ENCODE peak calls at places on chromosomes 16 and 17, in four cellular contexts. N, O, A and S are unnamed samples.

GRCh38 chr16:64893386-64893785 is 228.5 kb downstream of the CDH11 start:
- DNase-seq in N (peak; percentile 16), O (no peak), A (no peak), S (no peak)

GRCh38 chr16:51133130-51133529 is 17.9 kb downstream of the SALL1 start:
- DNase-seq in N (no peak), O (peak; percentile 56), A (no peak), S (no peak)

GRCh38 chr16:57071840-57072541 is 20.4 kb upstream of the CPNE2 start:
- DNase-seq in N (peak; percentile 53), O (no peak), A (no peak), S (no peak)

GRCh38 chr17:31497994-31498826 is 106.7 kb downstream of the RAB11FIP4 start:
- DNase-seq in N (no peak), O (no peak), A (no peak), S (no peak)

GRCh38 chr16:50651835-50652438 is 29.2 kb downstream of the SNX20 start:
- DNase-seq in N (no peak), O (no peak), A (no peak), S (no peak)

GRCh38 chr17:6186998-6187397 is 116.8 kb downstream of the WSCD1 start:
- DNase-seq in N (no peak), O (no peak), A (no peak), S (no peak)

GRCh38 chr17:42163113-42163512 is 8.3 kb upstream of the RAB5C start:
- DNase-seq in N (no peak), O (no peak), A (no peak), S (no peak)

GRCh38 chr17:73872816-73873215 is 228.6 kb upstream of the SDK2 start:
- DNase-seq in N (no peak), O (no peak), A (no peak), S (no peak)

GRCh38 chr17:4365628-4366311 is 705 bp downstream of the UBE2G1 start:
- DNase-seq in N (no peak), O (peak; percentile 51), A (peak; percentile 47), S (no peak)

GRCh38 chr16:57786632-57787518 is 15.4 kb downstream of the KIFC3 start:
- DNase-seq in N (no peak), O (peak; percentile 79), A (peak; percentile 71), S (no peak)

GRCh38 chr17:69466905-69467630 is 52.6 kb downstream of the MAP2K6 start:
- DNase-seq in N (peak; percentile 31), O (no peak), A (no peak), S (peak; percentile 29)

GRCh38 chr16:84065536-84066132 is 23.0 kb upstream of the SLC38A8 start:
- DNase-seq in N (peak; percentile 67), O (no peak), A (no peak), S (no peak)

GRCh38 chr16:56038564-56039098 is 152.7 kb upstream of the GNAO1 start:
- DNase-seq in N (no peak), O (no peak), A (no peak), S (no peak)

GRCh38 chr16:84246679-84247077 is 6.9 kb upstream of the KCNG4 start:
- DNase-seq in N (no peak), O (no peak), A (no peak), S (no peak)

GRCh38 chr17:76254275-76254674 is 10.9 kb upstream of the UBALD2 start:
- DNase-seq in N (no peak), O (no peak), A (no peak), S (no peak)

GRCh38 chr16:71423865-71424264 is 18.0 kb downstream of the TLE7 start:
- DNase-seq in N (no peak), O (no peak), A (no peak), S (no peak)

GRCh38 chr17:66580178-66580577 is 254.7 kb upstream of the CACNG5 start:
- DNase-seq in N (peak; percentile 15), O (peak; percentile 31), A (peak; percentile 61), S (no peak)

GRCh38 chr16:28951410-28951943 is 740 bp downstream of the NFATC2IP start:
- DNase-seq in N (no peak), O (no peak), A (no peak), S (no peak)

GRCh38 chr16:23333034-23333579 is 31.0 kb downstream of the SCNN1B start:
- DNase-seq in N (no peak), O (no peak), A (no peak), S (no peak)

GRCh38 chr17:63222655-63223054 is 223.5 kb downstream of the CYB561 start:
- DNase-seq in N (no peak), O (no peak), A (no peak), S (no peak)

GRCh38 chr16:88400186-88400585 is 17.4 kb downstream of the ZNF469 start:
- DNase-seq in N (no peak), O (no peak), A (no peak), S (no peak)

GRCh38 chr16:66194866-66195265 is 171.6 kb upstream of the CDH5 start:
- DNase-seq in N (no peak), O (no peak), A (no peak), S (no peak)

GRCh38 chr17:4230142-4230541 is 33.6 kb downstream of the ANKFY1 start:
- DNase-seq in N (peak; percentile 92), O (no peak), A (peak; percentile 66), S (peak; percentile 46)

GRCh38 chr17:13067629-13068303 is 49.9 kb upstream of the ELAC2 start:
- DNase-seq in N (no peak), O (no peak), A (no peak), S (no peak)

GRCh38 chr17:80453980-80454556 is 22.3 kb downstream of the NPTX1 start:
- DNase-seq in N (no peak), O (no peak), A (no peak), S (no peak)

GRCh38 chr17:78127888-78128615 is 503 bp downstream of the TMC6 start:
- DNase-seq in N (no peak), O (no peak), A (no peak), S (no peak)

GRCh38 chr16:29899516-29900101 is at the start of gene SEZ6L2:
- DNase-seq in N (peak; percentile 84), O (peak; percentile 54), A (no peak), S (peak; percentile 14)

GRCh38 chr17:21286066-21286770 is 1.7 kb downstream of the MAP2K3 start:
- DNase-seq in N (peak; percentile 92), O (peak; percentile 95), A (peak; percentile 88), S (peak; percentile 71)